ENCODE peak calls at places on chromosome 19, in eight cellular contexts. M is stimulated activated CD8-positive, alpha-beta memory T cell treated with anti-CD3 and anti-CD28 coated beads, Interleukin-4, amount 100 ng/mL, for 1 hour; E is naive thymus-derived CD8-positive, alpha-beta T cell; P is activated T-cell treated with anti-CD3 and anti-CD28 coated beads, Interleukin-2, amount 50 U/mL, for 4 hours; H is germinal center; N is A172; R is MM.1S; G is AG10803. F is an unnamed sample.

GRCh38 chr19:44772969-44773368 is 4.7 kb upstream of the CBLC start:
- DNase-seq in M (no peak), E (no peak), P (no peak), H (no peak), N (no peak), R (no peak), G (no peak), F (no peak)

GRCh38 chr19:36672368-36672767 is 5.7 kb upstream of the ZNF461 start:
- DNase-seq in M (no peak), E (no peak), P (no peak), H (no peak), N (no peak), R (no peak), G (no peak), F (no peak)

GRCh38 chr19:1773173-1773572 is 19.9 kb downstream of the ONECUT3 start:
- DNase-seq in M (no peak), E (no peak), P (no peak), H (no peak), N (peak), R (no peak), G (peak), F (no peak)

GRCh38 chr19:1690570-1691307 is 38.3 kb upstream of the TCF3 start:
- DNase-seq in M (peak), E (peak), P (peak), H (peak), N (no peak), R (no peak), G (no peak), F (no peak)

GRCh38 chr19:42403586-42403985 is 13.5 kb upstream of the CNFN start:
- DNase-seq in M (no peak), E (no peak), P (no peak), H (no peak), N (no peak), R (no peak), G (no peak), F (no peak)

GRCh38 chr19:3121821-3122511 is 13.9 kb upstream of the GNA15 start:
- DNase-seq in M (no peak), E (no peak), P (no peak), H (no peak), N (no peak), R (no peak), G (no peak), F (no peak)

GRCh38 chr19:6229216-6229913 is 50.4 kb downstream of the MLLT1 start:
- DNase-seq in M (no peak), E (no peak), P (no peak), H (no peak), N (no peak), R (no peak), G (no peak), F (no peak)

GRCh38 chr19:29811125-29812079 is at the start of gene CCNE1:
- DNase-seq in M (peak), E (peak), P (peak), H (peak), N (peak), R (peak), G (peak), F (peak)

GRCh38 chr19:48837081-48837524 is 812 bp upstream of the HSD17B14 start:
- DNase-seq in M (peak), E (peak), P (peak), H (peak), N (peak), R (peak), G (peak), F (peak)

GRCh38 chr19:47663911-47664771 is 49.1 kb upstream of the EHD2 start:
- DNase-seq in M (no peak), E (no peak), P (no peak), H (no peak), N (peak), R (no peak), G (peak), F (no peak)

GRCh38 chr19:45834970-45835369 is 19.9 kb upstream of the RSPH6A start:
- DNase-seq in M (no peak), E (no peak), P (no peak), H (no peak), N (no peak), R (no peak), G (no peak), F (no peak)

GRCh38 chr19:1168877-1169791 is 4.9 kb downstream of the SBNO2 start:
- DNase-seq in M (no peak), E (no peak), P (no peak), H (no peak), N (peak), R (no peak), G (peak), F (no peak)

GRCh38 chr19:19167612-19168011 is 2.5 kb downstream of the MEF2B start:
- DNase-seq in M (no peak), E (no peak), P (no peak), H (no peak), N (no peak), R (no peak), G (no peak), F (no peak)

GRCh38 chr19:31166206-31166605 is 183.0 kb downstream of the TSHZ3 start:
- DNase-seq in M (no peak), E (no peak), P (no peak), H (no peak), N (no peak), R (no peak), G (no peak), F (no peak)

F was measured in cerebellar nuclear complex.